ENCODE peak calls at places on chromosome 21, in nine cellular contexts. F is pancreas, S is IMR-90, P is sigmoid colon, B is tibial artery, Z is adipocyte, I is neural progenitor cell, U is coronary artery, C is NT2/D1. H is an unnamed sample.

GRCh38 chr21:40143822-40144525 is 276.7 kb downstream of the PCP4 start:
- DNase-seq in F (peak; percentile 12), S (peak; percentile 18), P (no peak), B (no peak), Z (peak; percentile 85), I (peak; percentile 77), U (no peak), C (peak; percentile 57), H (no peak)

GRCh38 chr21:18614327-18614726 is 210.7 kb upstream of the TMPRSS15 start:
- DNase-seq in F (no peak), S (no peak), P (no peak), B (no peak), Z (no peak), I (no peak), U (no peak), C (no peak), H (no peak)

GRCh38 chr21:27475363-27475955 is 508.6 kb upstream of the ADAMTS5 start:
- DNase-seq in F (no peak), S (no peak), P (no peak), B (no peak), Z (no peak), I (no peak), U (no peak), C (no peak), H (no peak)

GRCh38 chr21:32270748-32271147 is 8.1 kb downstream of the MIS18A start:
- DNase-seq in F (no peak), S (no peak), P (no peak), B (no peak), Z (no peak), I (no peak), U (no peak), C (no peak), H (no peak)

GRCh38 chr21:43021191-43021590 is 46.8 kb downstream of the PKNOX1 start:
- DNase-seq in F (no peak), S (no peak), P (no peak), B (no peak), Z (no peak), I (no peak), U (no peak), C (no peak), H (no peak)

GRCh38 chr21:26049803-26050202 is 120.8 kb downstream of the APP start:
- DNase-seq in F (no peak), S (no peak), P (no peak), B (no peak), Z (no peak), I (no peak), U (no peak), C (no peak), H (no peak)

GRCh38 chr21:39444406-39445145 is 1.0 kb downstream of the LCA5L start:
- DNase-seq in F (no peak), S (peak; percentile 58), P (no peak), B (no peak), Z (peak; percentile 77), I (peak; percentile 64), U (no peak), C (no peak), H (peak; percentile 31)

GRCh38 chr21:32382108-32382601 is 10.7 kb downstream of the URB1 start:
- DNase-seq in F (no peak), S (peak; percentile 36), P (no peak), B (no peak), Z (peak; percentile 60), I (no peak), U (no peak), C (no peak), H (no peak)

GRCh38 chr21:16192900-16193299 is 463.1 kb downstream of the USP25 start:
- DNase-seq in F (no peak), S (peak; percentile 20), P (no peak), B (peak; percentile 21), Z (peak; percentile 29), I (no peak), U (no peak), C (no peak), H (no peak)

DNA sequence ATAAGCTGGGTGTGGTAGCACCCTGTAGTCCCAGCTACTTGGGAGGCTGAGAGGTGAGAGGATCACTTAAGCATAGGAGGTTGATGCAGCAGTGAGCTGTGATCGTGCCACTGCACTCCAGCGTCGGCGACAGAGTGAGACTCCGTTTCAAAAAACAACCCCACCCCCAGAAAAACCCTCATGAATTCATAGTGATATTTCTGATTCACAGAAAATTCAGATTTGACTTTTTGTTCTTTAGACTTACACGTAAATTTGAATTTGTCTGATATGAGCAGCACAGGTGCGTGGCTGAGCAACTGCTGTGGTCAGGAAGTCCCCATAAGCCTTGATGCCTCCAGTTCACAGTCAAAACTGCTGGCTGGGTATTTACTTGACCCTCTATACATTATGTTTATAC is 10.0 kb upstream of the MORC3 start:
- DNase-seq in F (no peak), S (no peak), P (no peak), B (no peak), Z (no peak), I (no peak), U (no peak), C (no peak), H (no peak)
- H3K4me3 ChIP-seq in F (no peak overlapping the region), S (no peak overlapping the region), P (no peak overlapping the region), B (no peak overlapping the region), Z (no peak overlapping the region), I (no peak overlapping the region), U (no peak overlapping the region), C (no peak overlapping the region), H (no peak overlapping the region)

GRCh38 chr21:33949516-33950424 is 34.2 kb upstream of the ATP5PO start:
- DNase-seq in F (no peak), S (no peak), P (no peak), B (no peak), Z (no peak), I (no peak), U (no peak), C (no peak), H (no peak)

GRCh38 chr21:33945652-33946270 is 30.2 kb upstream of the ATP5PO start:
- DNase-seq in F (no peak), S (no peak), P (no peak), B (no peak), Z (no peak), I (no peak), U (no peak), C (no peak), H (no peak)

GRCh38 chr21:33948951-33949444 is 33.4 kb upstream of the ATP5PO start:
- DNase-seq in F (no peak), S (no peak), P (no peak), B (no peak), Z (no peak), I (no peak), U (no peak), C (no peak), H (no peak)

GRCh38 chr21:33948096-33948950 is 32.7 kb upstream of the ATP5PO start:
- DNase-seq in F (peak; percentile 43), S (peak; percentile 30), P (peak; percentile 86), B (peak; percentile 47), Z (no peak), I (peak; percentile 85), U (no peak), C (peak; percentile 93), H (no peak)

GRCh38 chr21:33947451-33948095 is 32.0 kb upstream of the ATP5PO start:
- DNase-seq in F (peak; percentile 57), S (peak; percentile 98), P (peak; percentile 96), B (peak; percentile 89), Z (peak; percentile 97), I (peak; percentile 78), U (peak; percentile 86), C (peak; percentile 96), H (peak; percentile 92)
- H3K4me3 ChIP-seq in F (peak overlapping the region; percentile 12), S (peak overlapping the region; percentile 27), P (peak overlapping the region; percentile 19), B (peak overlapping the region; percentile 37), Z (peak overlapping the region; percentile 77), I (peak overlapping the region; percentile 22), U (peak overlapping the region; percentile 45), C (no peak overlapping the region), H (peak overlapping the region; percentile 19)

DNA sequence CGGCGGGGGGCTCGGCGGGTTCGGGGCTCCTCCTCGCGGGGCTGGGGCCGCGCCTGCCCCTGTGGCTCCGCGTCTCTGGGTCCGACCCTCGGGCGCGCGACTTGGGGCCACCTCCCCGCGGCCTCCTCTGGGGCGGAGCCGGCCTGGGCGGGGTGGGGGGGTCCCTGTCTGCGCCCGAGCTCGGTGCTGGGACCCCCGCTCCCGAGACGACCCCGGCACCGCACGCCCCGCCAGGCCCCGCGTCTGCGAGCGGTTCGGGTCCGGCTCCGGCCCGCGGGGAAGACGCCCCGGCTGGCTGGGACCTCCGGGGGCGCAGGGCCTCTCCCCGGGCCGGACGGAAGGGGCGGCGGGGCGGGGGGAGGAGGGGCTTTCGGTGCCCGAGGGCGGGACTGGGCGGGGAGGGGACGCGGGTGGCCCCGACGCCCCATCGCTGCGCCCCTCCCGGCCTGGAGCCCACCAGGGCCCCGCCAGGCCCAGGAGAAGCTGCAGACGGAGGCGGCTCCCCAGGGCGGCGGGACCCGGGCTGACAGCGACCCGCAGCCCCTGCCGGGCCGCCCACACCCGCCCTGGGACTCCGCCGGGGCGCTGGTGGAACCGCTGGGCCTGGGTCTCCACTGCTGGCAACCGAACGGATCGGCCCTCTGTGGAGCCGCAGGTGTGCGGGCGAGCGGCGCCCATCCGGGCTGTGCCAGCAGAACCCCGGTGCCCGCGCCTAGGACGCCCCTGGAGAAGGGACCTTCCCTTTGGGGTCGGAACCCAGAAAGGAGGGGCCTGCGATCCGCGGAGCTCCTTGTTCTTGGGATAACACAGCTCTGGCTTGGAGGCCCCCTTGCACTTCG is 610 bp downstream of the COL6A2 start:
- DNase-seq in F (no peak), S (no peak), P (peak; percentile 78), B (peak; percentile 25), Z (peak; percentile 70), I (peak; percentile 37), U (peak; percentile 73), C (no peak), H (no peak)
- H3K4me3 ChIP-seq in F (peak overlapping the region; percentile 55), S (peak overlapping the region; percentile 97), P (peak overlapping the region; percentile 90), B (peak overlapping the region; percentile 97), Z (peak overlapping the region; percentile 92), I (peak overlapping the region; percentile 73), U (peak overlapping the region; percentile 96), C (peak overlapping the region; percentile 64), H (peak overlapping the region; percentile 57)

DNA sequence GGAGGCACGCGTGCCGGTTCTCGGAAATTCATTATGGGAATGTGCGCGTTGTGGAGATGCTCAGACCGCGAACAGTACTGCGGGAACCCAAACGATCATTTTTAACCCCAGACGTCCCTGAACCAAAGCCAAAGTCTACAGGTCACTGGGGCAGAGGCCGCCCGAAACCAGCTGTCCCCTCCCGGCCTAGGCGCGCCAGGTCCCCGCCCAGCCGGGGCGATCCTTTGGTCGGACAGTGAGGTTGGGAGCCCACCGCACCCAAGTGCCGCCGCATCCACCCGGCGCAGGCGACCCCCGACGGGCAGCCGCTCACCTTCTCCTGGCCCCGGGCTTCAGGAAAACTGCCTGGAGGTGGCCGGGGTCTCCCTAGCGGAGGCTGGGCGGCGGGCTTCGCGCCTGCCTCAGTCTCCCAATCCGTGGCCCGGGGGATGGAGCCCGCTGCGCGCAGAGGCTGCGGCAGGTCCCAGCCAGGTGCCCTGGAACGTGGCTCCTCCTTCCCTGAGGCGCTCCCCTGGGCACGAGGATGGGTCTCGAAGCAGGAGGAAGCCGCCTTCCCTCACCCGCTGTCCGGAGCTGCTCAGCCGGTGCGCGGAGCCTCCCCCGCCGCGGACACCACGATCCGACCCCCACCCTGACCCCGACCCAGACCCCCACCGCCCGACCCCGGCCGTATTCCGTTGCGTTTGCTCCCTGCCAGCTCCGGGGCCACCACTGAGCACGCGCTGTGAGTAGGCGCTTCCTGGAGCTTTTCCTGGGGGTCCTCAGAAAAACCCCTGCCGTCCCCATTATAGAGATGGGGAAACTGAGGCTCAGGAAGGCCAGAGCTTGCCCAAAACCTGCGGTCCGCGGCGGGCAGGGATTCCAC is 8.1 kb upstream of the SLX9 start:
- DNase-seq in F (no peak), S (no peak), P (no peak), B (no peak), Z (no peak), I (no peak), U (no peak), C (no peak), H (no peak)
- H3K4me3 ChIP-seq in F (peak overlapping the region; percentile 48), S (peak overlapping the region; percentile 44), P (peak overlapping the region; percentile 45), B (peak overlapping the region; percentile 47), Z (peak overlapping the region; percentile 70), I (peak overlapping the region; percentile 47), U (peak overlapping the region; percentile 69), C (peak overlapping the region; percentile 34), H (peak overlapping the region; percentile 35)

H was measured in skeletal muscle cell.